ENCODE peak calls at places on chromosome 1, in seven cellular contexts. A, X, G, L, Q, Y and S are unnamed samples.

GRCh38 chr1:4172659-4173599 is 272.9 kb upstream of the C1orf174 start:
- DNase-seq in G (peak; percentile 54), Q (no peak), X (no peak), Y (no peak), A (peak; percentile 7), L (no peak), S (no peak)

GRCh38 chr1:100928128-100928527 is 32.2 kb downstream of the SLC30A7 start:
- DNase-seq in X (no peak), Q (peak; percentile 7), L (no peak), A (no peak), Y (no peak), G (no peak), S (no peak)

GRCh38 chr1:236768601-236769000 is 26.5 kb upstream of the MTR start:
- DNase-seq in Y (no peak), X (no peak), G (no peak), A (no peak), L (no peak), Q (no peak), S (no peak)

GRCh38 chr1:168466703-168467081 is 77.1 kb downstream of the XCL2 start:
- DNase-seq in X (no peak), G (no peak), A (no peak), L (no peak), Y (no peak), Q (no peak), S (no peak)

GRCh38 chr1:37239225-37239740 is 205.0 kb upstream of the GRIK3 start:
- DNase-seq in Q (no peak), A (no peak), Y (no peak), X (no peak), G (no peak), L (no peak), S (no peak)

GRCh38 chr1:215287362-215287761 is 204.8 kb downstream of the KCNK2 start:
- DNase-seq in X (no peak), G (no peak), A (no peak), Q (no peak), L (no peak), Y (no peak), S (no peak)

GRCh38 chr1:229129306-229130027 is 141.4 kb upstream of the RAB4A start:
- DNase-seq in L (no peak), Y (no peak), G (peak; percentile 82), Q (no peak), A (no peak), X (no peak), S (no peak)

GRCh38 chr1:149931212-149931805 is 3.7 kb upstream of the SF3B4 start:
- DNase-seq in G (no peak), L (no peak), A (no peak), X (no peak), Y (no peak), Q (no peak), S (peak; percentile 24)

GRCh38 chr1:30852026-30852425 is 56.5 kb downstream of the SDC3 start:
- DNase-seq in X (no peak), Q (peak; percentile 59), G (peak; percentile 83), Y (no peak), L (no peak), A (no peak), S (no peak)

GRCh38 chr1:154624756-154625643 is 17.0 kb upstream of the ADAR start:
- DNase-seq in Q (peak; percentile 60), G (no peak), L (peak; percentile 62), Y (no peak), A (no peak), X (no peak), S (no peak)

GRCh38 chr1:3623441-3624150 is 1.2 kb upstream of the TPRG1L start:
- DNase-seq in Y (no peak), A (no peak), L (no peak), X (no peak), Q (no peak), G (peak; percentile 76), S (peak; percentile 24)

GRCh38 chr1:153465728-153466625 is 5.5 kb upstream of the S100A7 start:
- DNase-seq in X (peak; percentile 69), Y (no peak), L (peak; percentile 61), Q (peak; percentile 42), G (peak; percentile 88), A (peak; percentile 42), S (peak; percentile 68)

GRCh38 chr1:233138794-233139544 is 156.6 kb downstream of the PCNX2 start:
- DNase-seq in G (no peak), L (no peak), Y (no peak), Q (no peak), A (no peak), X (no peak), S (no peak)

GRCh38 chr1:207362962-207363858 is 41.7 kb downstream of the CD55 start:
- DNase-seq in Y (no peak), A (no peak), L (no peak), Q (peak; percentile 53), X (no peak), G (no peak), S (no peak)